ENCODE peak calls at places on chromosome 11, in six cellular contexts. One of them, this sample, is unnamed.

GRCh38 chr11:102935514-102935913 is 20.0 kb downstream of the MMP13 start:
- DNase-seq in HepG2: no peak
- DNase-seq in GM12878: no peak
- DNase-seq in H1: no peak
- DNase-seq in HCT116: no peak
- DNase-seq in K562: no peak
- DNase-seq in this sample: no peak

GRCh38 chr11:76232026-76232665 is 25.8 kb upstream of the WNT11 start:
- DNase-seq in HepG2: no peak
- DNase-seq in GM12878: peak
- DNase-seq in H1: no peak
- DNase-seq in HCT116: no peak
- DNase-seq in K562: no peak
- DNase-seq in this sample: no peak

GRCh38 chr11:64148200-64148916 is 17.6 kb downstream of the MACROD1 start:
- DNase-seq in HepG2: peak
- DNase-seq in GM12878: no peak
- DNase-seq in H1: peak
- DNase-seq in HCT116: peak
- DNase-seq in K562: peak
- DNase-seq in this sample: peak

GRCh38 chr11:46015941-46016340 is 93.5 kb downstream of the LARGE2 start:
- DNase-seq in HepG2: no peak
- DNase-seq in GM12878: no peak
- DNase-seq in H1: no peak
- DNase-seq in HCT116: no peak
- DNase-seq in K562: no peak
- DNase-seq in this sample: no peak

GRCh38 chr11:117300301-117300700 is 9.2 kb downstream of the BACE1-AS start:
- DNase-seq in HepG2: peak
- DNase-seq in GM12878: no peak
- DNase-seq in H1: no peak
- DNase-seq in HCT116: no peak
- DNase-seq in K562: no peak
- DNase-seq in this sample: no peak

GRCh38 chr11:42849362-42849761 is 462.4 kb upstream of the API5 start:
- DNase-seq in HepG2: no peak
- DNase-seq in GM12878: no peak
- DNase-seq in H1: no peak
- DNase-seq in HCT116: no peak
- DNase-seq in K562: no peak
- DNase-seq in this sample: no peak

GRCh38 chr11:64516226-64516625 is 74.8 kb upstream of the SLC22A12 start:
- DNase-seq in HepG2: no peak
- DNase-seq in GM12878: no peak
- DNase-seq in H1: no peak
- DNase-seq in HCT116: no peak
- DNase-seq in K562: peak
- DNase-seq in this sample: no peak

GRCh38 chr11:19747634-19748280 is 35.1 kb downstream of the NAV2 start:
- DNase-seq in HepG2: no peak
- DNase-seq in GM12878: no peak
- DNase-seq in H1: no peak
- DNase-seq in HCT116: no peak
- DNase-seq in K562: no peak
- DNase-seq in this sample: no peak

GRCh38 chr11:95341246-95341645 is 110.2 kb upstream of the SESN3 start:
- DNase-seq in HepG2: no peak
- DNase-seq in GM12878: no peak
- DNase-seq in H1: no peak
- DNase-seq in HCT116: no peak
- DNase-seq in K562: no peak
- DNase-seq in this sample: no peak

GRCh38 chr11:97756571-97757335 is 1264.0 kb upstream of the CNTN5 start:
- DNase-seq in HepG2: no peak
- DNase-seq in GM12878: no peak
- DNase-seq in H1: no peak
- DNase-seq in HCT116: no peak
- DNase-seq in K562: no peak
- DNase-seq in this sample: no peak

GRCh38 chr11:119369035-119369925 is 12.2 kb downstream of the USP2 start:
- DNase-seq in HepG2: peak
- DNase-seq in GM12878: no peak
- DNase-seq in H1: no peak
- DNase-seq in HCT116: no peak
- DNase-seq in K562: no peak
- DNase-seq in this sample: no peak

GRCh38 chr11:72523991-72524390 is 89.7 kb upstream of the CLPB start:
- DNase-seq in HepG2: no peak
- DNase-seq in GM12878: no peak
- DNase-seq in H1: no peak
- DNase-seq in HCT116: no peak
- DNase-seq in K562: no peak
- DNase-seq in this sample: no peak

GRCh38 chr11:74749127-74749964 is 697 bp downstream of the RNF169 start:
- DNase-seq in HepG2: peak
- DNase-seq in GM12878: no peak
- DNase-seq in H1: no peak
- DNase-seq in HCT116: peak
- DNase-seq in K562: peak
- DNase-seq in this sample: peak

GRCh38 chr11:56521955-56522354 is 21.1 kb downstream of the OR5M11 start:
- DNase-seq in HepG2: peak
- DNase-seq in GM12878: no peak
- DNase-seq in H1: no peak
- DNase-seq in HCT116: no peak
- DNase-seq in K562: no peak
- DNase-seq in this sample: peak

GRCh38 chr11:132361011-132361550 is 990.7 kb downstream of the NTM start:
- DNase-seq in HepG2: no peak
- DNase-seq in GM12878: no peak
- DNase-seq in H1: no peak
- DNase-seq in HCT116: no peak
- DNase-seq in K562: no peak
- DNase-seq in this sample: no peak

GRCh38 chr11:17387280-17387679 is 1.2 kb downstream of the KCNJ11 start:
- DNase-seq in HepG2: no peak
- DNase-seq in GM12878: no peak
- DNase-seq in H1: no peak
- DNase-seq in HCT116: no peak
- DNase-seq in K562: no peak
- DNase-seq in this sample: no peak

GRCh38 chr11:17387811-17388210 is 648 bp downstream of the KCNJ11 start:
- DNase-seq in HepG2: no peak
- DNase-seq in GM12878: no peak
- DNase-seq in H1: no peak
- DNase-seq in HCT116: no peak
- DNase-seq in K562: no peak
- DNase-seq in this sample: no peak

GRCh38 chr11:17389205-17389956 is 922 bp upstream of the KCNJ11 start:
- DNase-seq in HepG2: peak
- DNase-seq in GM12878: no peak
- DNase-seq in H1: peak
- DNase-seq in HCT116: peak
- DNase-seq in K562: peak
- DNase-seq in this sample: peak

GRCh38 chr11:17389957-17390649 is 1.6 kb upstream of the KCNJ11 start:
- DNase-seq in HepG2: no peak
- DNase-seq in GM12878: no peak
- DNase-seq in H1: no peak
- DNase-seq in HCT116: no peak
- DNase-seq in K562: no peak
- DNase-seq in this sample: no peak

DNA sequence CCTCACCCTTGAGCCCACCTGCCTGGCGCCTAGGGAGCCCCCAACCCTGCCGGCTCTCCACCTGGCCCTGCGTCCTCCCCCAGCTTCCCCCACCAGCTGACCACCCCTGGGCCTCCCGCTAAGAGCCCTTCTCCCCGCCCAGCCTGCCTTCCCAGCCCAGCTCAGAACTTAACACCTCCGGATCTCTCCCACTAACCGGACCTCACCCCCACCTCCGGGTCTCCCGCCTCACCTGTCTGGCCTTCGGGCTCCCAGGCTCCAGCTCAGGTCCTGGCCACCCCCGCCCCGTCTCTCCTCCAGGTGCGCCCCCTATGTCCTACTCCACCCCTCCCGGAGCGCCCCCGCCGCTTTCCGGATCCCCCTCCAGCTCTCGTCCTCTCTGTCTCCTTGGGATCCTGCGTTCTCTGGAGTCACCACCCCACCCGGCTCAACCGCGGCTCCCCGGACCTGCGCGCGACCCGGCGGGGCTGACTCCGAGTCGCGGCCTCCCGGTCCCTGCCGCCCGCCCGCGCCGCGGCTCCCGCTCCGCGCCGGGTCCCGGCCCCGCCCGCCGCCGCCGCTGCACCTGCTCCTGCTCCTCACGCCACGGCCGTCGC is at the start of gene KCNJ11:
- DNase-seq in HepG2: no peak
- DNase-seq in GM12878: no peak
- DNase-seq in H1: peak
- DNase-seq in HCT116: no peak
- DNase-seq in K562: no peak
- DNase-seq in this sample: peak
- TF ChIP-seq JUND in HepG2: no peak
- TF ChIP-seq JUND in GM12878: no peak
- TF ChIP-seq JUND in H1: no peak
- TF ChIP-seq JUND in HCT116: no peak
- TF ChIP-seq JUND in K562: no peak
- TF ChIP-seq JUND in this sample: no peak

DNA sequence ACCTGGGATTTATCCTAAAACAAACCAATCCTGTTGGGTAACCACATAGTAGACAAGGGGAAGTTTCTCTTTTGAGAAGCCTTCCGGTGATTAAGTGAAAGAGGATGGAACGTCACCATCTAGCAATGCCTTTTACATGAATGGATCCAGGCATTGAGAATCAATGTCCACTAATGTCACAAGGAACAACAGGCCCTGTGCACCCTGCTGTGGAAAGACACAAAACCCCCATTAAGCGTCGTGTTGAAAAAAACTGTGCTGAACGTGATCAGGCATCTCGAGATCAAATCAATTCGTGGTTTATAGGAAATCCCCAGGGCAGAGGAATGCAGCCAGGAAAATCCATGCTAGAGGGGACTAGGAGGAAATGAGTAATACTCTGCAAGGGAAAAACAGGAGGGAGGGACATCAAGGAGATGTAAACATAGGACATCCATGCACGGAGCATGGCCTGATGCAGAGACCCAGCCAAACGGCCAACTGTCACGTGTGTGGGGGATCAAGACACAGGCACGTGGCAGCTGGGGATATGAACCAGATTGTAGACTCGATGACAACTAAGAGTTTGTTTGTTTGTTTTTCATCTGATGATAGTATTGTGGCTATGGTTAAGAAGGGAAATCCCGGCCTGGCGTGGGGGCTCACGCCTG is 38.6 kb upstream of the CARS1 start:
- DNase-seq in HepG2: no peak
- DNase-seq in GM12878: no peak
- DNase-seq in H1: no peak
- DNase-seq in HCT116: no peak
- DNase-seq in K562: no peak
- DNase-seq in this sample: no peak
- TF ChIP-seq JUND in HepG2: no peak
- TF ChIP-seq JUND in GM12878: no peak
- TF ChIP-seq JUND in H1: no peak
- TF ChIP-seq JUND in HCT116: no peak
- TF ChIP-seq JUND in K562: no peak
- TF ChIP-seq JUND in this sample: no peak

GRCh38 chr11:17771415-17771814 is 36.8 kb downstream of the KCNC1 start:
- DNase-seq in HepG2: no peak
- DNase-seq in GM12878: no peak
- DNase-seq in H1: no peak
- DNase-seq in HCT116: no peak
- DNase-seq in K562: no peak
- DNase-seq in this sample: no peak

GRCh38 chr11:17769218-17769617 is 34.6 kb downstream of the KCNC1 start:
- DNase-seq in HepG2: no peak
- DNase-seq in GM12878: no peak
- DNase-seq in H1: no peak
- DNase-seq in HCT116: no peak
- DNase-seq in K562: no peak
- DNase-seq in this sample: no peak

GRCh38 chr11:17768547-17768946 is 34.0 kb downstream of the KCNC1 start:
- DNase-seq in HepG2: no peak
- DNase-seq in GM12878: no peak
- DNase-seq in H1: no peak
- DNase-seq in HCT116: no peak
- DNase-seq in K562: no peak
- DNase-seq in this sample: no peak

GRCh38 chr11:17770917-17771316 is 36.3 kb downstream of the KCNC1 start:
- DNase-seq in HepG2: no peak
- DNase-seq in GM12878: no peak
- DNase-seq in H1: no peak
- DNase-seq in HCT116: no peak
- DNase-seq in K562: no peak
- DNase-seq in this sample: peak

GRCh38 chr11:17770048-17770652 is 35.6 kb downstream of the KCNC1 start:
- DNase-seq in HepG2: peak
- DNase-seq in GM12878: no peak
- DNase-seq in H1: no peak
- DNase-seq in HCT116: no peak
- DNase-seq in K562: peak
- DNase-seq in this sample: no peak
- TF ChIP-seq JUND in HepG2: peak
- TF ChIP-seq JUND in GM12878: no peak
- TF ChIP-seq JUND in H1: no peak
- TF ChIP-seq JUND in HCT116: no peak
- TF ChIP-seq JUND in K562: no peak
- TF ChIP-seq JUND in this sample: no peak

DNA sequence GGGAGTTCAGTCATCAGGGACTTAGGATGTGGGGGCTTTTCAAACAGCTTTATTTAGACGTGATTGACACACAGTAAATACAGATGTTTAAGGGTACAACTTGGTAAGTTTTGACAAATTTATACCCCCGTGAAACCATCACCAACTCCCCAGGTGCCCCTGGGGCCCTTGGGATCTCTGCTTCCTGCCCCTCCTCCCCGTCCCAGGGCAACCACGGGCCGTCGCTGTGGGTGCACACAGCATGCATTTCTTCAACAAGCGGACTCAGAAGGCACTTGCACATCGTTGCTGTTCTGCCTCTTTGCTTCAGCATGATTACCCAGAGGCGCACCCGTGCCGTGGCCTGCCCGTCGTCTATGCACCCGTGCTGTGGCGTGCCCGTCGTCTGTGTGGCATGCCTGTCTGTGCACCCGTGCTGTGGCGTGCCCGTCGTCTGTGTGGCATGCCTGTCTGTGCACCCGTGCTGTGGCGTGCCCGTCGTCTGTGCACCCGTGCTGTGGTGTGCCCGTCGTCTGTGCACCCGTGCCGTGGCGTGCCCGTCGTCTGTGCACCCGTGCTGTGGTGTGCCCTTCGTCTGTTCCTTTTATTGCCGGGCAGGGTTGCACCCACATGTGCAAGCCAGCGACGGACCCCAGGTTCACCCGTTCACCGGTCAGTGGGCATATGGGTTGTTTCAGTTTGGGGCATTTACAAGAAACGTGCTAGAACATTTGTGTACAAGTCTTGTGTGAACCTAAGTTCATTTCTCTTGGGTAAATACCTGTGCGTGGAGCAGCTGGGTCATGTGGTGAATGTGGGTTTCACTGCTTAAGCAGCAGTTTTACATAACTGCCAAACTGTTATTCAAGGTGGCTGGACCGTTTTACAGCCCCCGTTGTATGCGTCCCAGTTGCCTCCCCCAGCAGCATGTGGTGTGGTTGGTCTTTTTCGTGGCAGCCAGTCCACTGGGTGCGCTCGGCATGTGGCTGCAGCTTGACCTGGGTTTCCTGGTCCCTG is 8.3 kb downstream of the CD81 start:
- DNase-seq in HepG2: no peak
- DNase-seq in GM12878: peak
- DNase-seq in H1: no peak
- DNase-seq in HCT116: no peak
- DNase-seq in K562: no peak
- DNase-seq in this sample: no peak
- TF ChIP-seq JUND in HepG2: no peak
- TF ChIP-seq JUND in GM12878: no peak
- TF ChIP-seq JUND in H1: no peak
- TF ChIP-seq JUND in HCT116: no peak
- TF ChIP-seq JUND in K562: no peak
- TF ChIP-seq JUND in this sample: no peak